ENCODE peak calls at places on chromosomes 6 and 20, in four cellular contexts. I, R, S and Z are unnamed samples.

GRCh38 chr6:145137425-145137824 is 597.9 kb downstream of the EPM2A start:
- DNase-seq in I (no peak), R (peak), S (no peak), Z (no peak)

GRCh38 chr20:48595495-48596475 is 232.0 kb downstream of the PREX1 start:
- DNase-seq in I (no peak), R (no peak), S (no peak), Z (no peak)

GRCh38 chr6:14876778-14877613 is 368.9 kb upstream of the JARID2 start:
- DNase-seq in I (no peak), R (no peak), S (peak), Z (no peak)

GRCh38 chr6:54681267-54681666 is 165.3 kb upstream of the FAM83B start:
- DNase-seq in I (no peak), R (no peak), S (no peak), Z (no peak)

GRCh38 chr20:17657898-17658647 is 24.0 kb downstream of the RRBP1 start:
- DNase-seq in I (no peak), R (no peak), S (no peak), Z (no peak)

GRCh38 chr6:149221774-149222070 is 95.8 kb upstream of the TAB2 start:
- DNase-seq in I (no peak), R (no peak), S (no peak), Z (no peak)

GRCh38 chr20:50911030-50911429 is 20.2 kb downstream of the ADNP start:
- DNase-seq in I (no peak), R (no peak), S (no peak), Z (no peak)

GRCh38 chr6:100665041-100665380 is 200.3 kb upstream of the SIM1 start:
- DNase-seq in I (no peak), R (no peak), S (peak), Z (no peak)

GRCh38 chr6:161228911-161229591 is 44.8 kb downstream of the AGPAT4 start:
- DNase-seq in I (no peak), R (no peak), S (no peak), Z (no peak)

GRCh38 chr6:145669627-145670034 is 65.7 kb downstream of the EPM2A start:
- DNase-seq in I (no peak), R (no peak), S (no peak), Z (no peak)

GRCh38 chr6:117498159-117498558 is 15.7 kb downstream of the DCBLD1 start:
- DNase-seq in I (no peak), R (no peak), S (no peak), Z (no peak)

GRCh38 chr6:108635505-108636226 is 74.9 kb downstream of the FOXO3 start:
- DNase-seq in I (no peak), R (no peak), S (no peak), Z (no peak)

GRCh38 chr6:43283905-43284304 is 14.2 kb upstream of the SLC22A7 start:
- DNase-seq in I (no peak), R (no peak), S (no peak), Z (no peak)

GRCh38 chr6:17519120-17519519 is 81.0 kb upstream of the FAM8A1 start:
- DNase-seq in I (no peak), R (no peak), S (no peak), Z (no peak)

GRCh38 chr6:31246051-31246495 is 25.8 kb downstream of the HLA-C start:
- DNase-seq in I (no peak), R (peak), S (no peak), Z (peak)

GRCh38 chr6:6712258-6712978 is 123.9 kb downstream of the LY86 start:
- DNase-seq in I (no peak), R (peak), S (no peak), Z (no peak)

GRCh38 chr20:62580733-62581132 is 61.6 kb upstream of the SLCO4A1 start:
- DNase-seq in I (no peak), R (no peak), S (no peak), Z (no peak)

GRCh38 chr20:57107208-57107607 is 159.2 kb downstream of the BMP7 start:
- DNase-seq in I (no peak), R (no peak), S (no peak), Z (no peak)

GRCh38 chr6:133129556-133129955 is 111.6 kb upstream of the EYA4 start:
- DNase-seq in I (no peak), R (no peak), S (no peak), Z (no peak)

GRCh38 chr6:144474290-144474689 is 189.2 kb downstream of the UTRN start:
- DNase-seq in I (no peak), R (no peak), S (no peak), Z (no peak)

GRCh38 chr6:153956807-153957206 is 82.2 kb upstream of the OPRM1 start:
- DNase-seq in I (no peak), R (no peak), S (no peak), Z (no peak)

GRCh38 chr6:63740709-63741108 is 105.1 kb downstream of the PHF3 start:
- DNase-seq in I (no peak), R (no peak), S (no peak), Z (no peak)

GRCh38 chr20:32534661-32535240 is 50.4 kb downstream of the NOL4L start:
- DNase-seq in I (no peak), R (no peak), S (no peak), Z (no peak)

GRCh38 chr6:33008944-33009861 is at the start of gene HLA-DOA:
- DNase-seq in I (peak), R (no peak), S (peak), Z (peak)

GRCh38 chr6:14747881-14748520 is 497.9 kb upstream of the JARID2 start:
- DNase-seq in I (no peak), R (no peak), S (no peak), Z (no peak)

GRCh38 chr6:45808917-45809316 is 206.7 kb downstream of the CLIC5 start:
- DNase-seq in I (no peak), R (no peak), S (no peak), Z (no peak)

GRCh38 chr6:92354270-92354831 is 1065.0 kb downstream of the EPHA7 start:
- DNase-seq in I (no peak), R (no peak), S (no peak), Z (no peak)

GRCh38 chr6:30735668-30736314 is 6.7 kb downstream of the FLOT1 start:
- DNase-seq in I (no peak), R (no peak), S (peak), Z (no peak)

GRCh38 chr6:140078552-140079126 is 704.2 kb upstream of the CITED2 start:
- DNase-seq in I (no peak), R (no peak), S (no peak), Z (no peak)

GRCh38 chr6:39239527-39240154 is 10.4 kb upstream of the KCNK5 start:
- DNase-seq in I (no peak), R (no peak), S (no peak), Z (no peak)

GRCh38 chr20:34970193-34971037 is 14.7 kb downstream of the MYH7B start:
- DNase-seq in I (no peak), R (no peak), S (no peak), Z (no peak)
- TF ChIP-seq YY1 in I (no peak), R (no peak), S (no peak), Z (no peak)

GRCh38 chr6:70601014-70601413 is 34.3 kb downstream of the SDHAF4 start:
- DNase-seq in I (no peak), R (no peak), S (no peak), Z (peak)
- TF ChIP-seq SUZ12 in I (no peak), R (no peak), S (no peak), Z (no peak)

GRCh38 chr6:3751730-3752537 is 421 bp upstream of the PXDC1 start:
- DNase-seq in I (no peak), R (peak), S (no peak), Z (no peak)
- TF ChIP-seq YY1 in I (no peak), R (peak), S (no peak), Z (no peak)

DNA sequence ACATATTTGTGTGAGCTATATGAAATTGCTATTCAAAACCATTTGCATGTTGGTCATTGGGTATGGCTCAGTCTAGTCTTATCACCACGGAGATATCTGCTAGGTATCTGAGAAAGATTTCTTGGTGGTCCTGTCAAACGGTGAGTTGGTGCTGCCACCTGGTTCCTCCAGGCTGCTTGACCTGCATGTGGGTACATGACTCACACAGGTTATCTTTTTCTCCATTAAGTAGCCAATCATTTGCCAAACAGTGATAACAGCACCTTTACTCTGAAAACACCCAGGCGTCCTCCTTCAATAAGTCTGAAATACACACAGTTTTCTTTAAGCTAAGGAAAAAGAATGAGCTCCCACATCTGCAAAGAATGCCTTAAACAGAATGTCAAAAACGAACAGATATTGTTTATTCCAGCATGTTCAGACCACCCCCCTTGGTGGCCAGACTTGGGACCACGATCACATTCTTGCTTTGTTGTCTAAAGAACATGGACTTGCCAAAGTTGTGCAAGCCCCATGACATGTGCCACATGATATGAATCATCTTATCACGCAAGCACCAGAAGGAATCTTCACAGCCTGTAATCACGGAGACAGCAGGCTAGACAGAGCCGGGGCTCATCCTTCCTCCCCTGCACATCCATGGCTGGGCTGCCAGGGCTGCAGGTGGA is 200.7 kb upstream of the THBS2 start:
- DNase-seq in I (no peak), R (peak), S (no peak), Z (no peak)
- TF ChIP-seq SUZ12 in I (no peak), R (no peak), S (no peak), Z (no peak)

GRCh38 chr20:24341781-24342180 is 127.6 kb upstream of the SYNDIG1 start:
- DNase-seq in I (no peak), R (no peak), S (no peak), Z (no peak)

GRCh38 chr20:24337074-24337473 is 132.4 kb upstream of the SYNDIG1 start:
- DNase-seq in I (no peak), R (no peak), S (no peak), Z (no peak)

GRCh38 chr20:24337551-24337950 is 131.9 kb upstream of the SYNDIG1 start:
- DNase-seq in I (no peak), R (no peak), S (no peak), Z (no peak)

GRCh38 chr20:24340933-24341332 is 128.5 kb upstream of the SYNDIG1 start:
- DNase-seq in I (no peak), R (no peak), S (no peak), Z (no peak)

GRCh38 chr20:24339179-24339578 is 130.2 kb upstream of the SYNDIG1 start:
- DNase-seq in I (no peak), R (no peak), S (no peak), Z (no peak)
- TF ChIP-seq YY1 in I (no peak), R (no peak), S (no peak), Z (no peak)

DNA sequence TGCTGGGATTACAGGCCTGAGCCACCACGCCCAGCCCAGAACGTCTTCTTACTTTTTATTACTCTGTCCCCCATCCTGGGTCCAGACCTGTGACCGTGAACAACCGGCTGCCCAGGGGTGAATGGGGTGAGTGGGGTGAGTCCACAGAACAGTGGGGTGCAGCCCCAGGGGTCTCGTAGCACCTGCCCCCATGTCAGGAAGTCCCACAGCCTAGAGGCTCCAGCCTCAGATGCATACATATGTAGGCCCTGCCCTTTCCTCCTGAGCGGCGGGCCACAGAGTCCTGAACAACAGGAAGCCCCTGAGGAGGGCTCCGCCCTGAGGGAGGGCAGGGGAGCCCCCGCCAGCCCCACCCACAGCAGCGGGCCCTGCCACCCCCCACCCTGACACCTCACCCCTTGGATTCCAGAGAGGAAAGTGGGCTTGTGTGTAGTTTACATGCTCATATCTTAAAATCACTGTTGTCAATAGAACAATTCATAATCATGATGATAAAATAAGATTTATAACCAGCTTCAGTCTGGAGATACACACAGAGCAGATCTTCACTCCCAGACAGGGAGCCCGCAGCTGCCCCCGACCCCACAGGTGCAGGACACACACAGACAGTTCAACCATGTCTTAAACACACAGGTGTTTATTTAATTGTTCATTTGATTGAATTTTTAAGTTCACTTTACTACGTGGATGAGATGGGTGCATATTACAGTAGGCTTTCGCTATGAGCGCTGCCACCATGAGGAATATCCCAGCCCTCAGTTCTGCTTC is 12.4 kb upstream of the GMEB2 start:
- DNase-seq in I (no peak), R (no peak), S (no peak), Z (no peak)
- TF ChIP-seq SUZ12 in I (no peak), R (no peak), S (no peak), Z (no peak)

GRCh38 chr20:5171074-5171789 is 44.4 kb downstream of the CDS2 start:
- DNase-seq in I (no peak), R (no peak), S (no peak), Z (no peak)
- TF ChIP-seq YY1 in I (no peak), R (no peak), S (no peak), Z (no peak)

GRCh38 chr6:152273638-152274037 is 363.5 kb downstream of the SYNE1 start:
- DNase-seq in I (no peak), R (no peak), S (no peak), Z (no peak)
- TF ChIP-seq SUZ12 in I (no peak), R (no peak), S (no peak), Z (no peak)